ENCODE peak calls at places on chromosomes 16 and 17, in seven cellular contexts. Y is HepG2, G is HCT116, C is K562, B is HEK293T, E is H1, R is GM12878. S is an unnamed sample.

GRCh38 chr17:76356803-76357456 is 3.2 kb upstream of the PRPSAP1 start:
- DNase-seq in C (no peak), B (no peak), Y (peak), E (no peak), R (no peak), G (no peak), S (no peak)

GRCh38 chr16:78395035-78395434 is 295.6 kb downstream of the WWOX start:
- DNase-seq in B (no peak), E (no peak), Y (no peak), C (no peak), R (no peak), G (no peak), S (no peak)

GRCh38 chr17:36928450-36929125 is 8.7 kb upstream of the LHX1 start:
- DNase-seq in B (no peak), C (no peak), E (no peak), G (no peak), R (no peak), Y (no peak), S (no peak)

GRCh38 chr16:86585821-86586611 is 7.7 kb downstream of the FOXL1 start:
- DNase-seq in C (no peak), E (no peak), R (no peak), G (no peak), Y (no peak), B (no peak), S (no peak)

GRCh38 chr16:84272740-84273320 is 21.8 kb upstream of the WFDC1 start:
- DNase-seq in C (no peak), Y (no peak), E (no peak), R (no peak), G (no peak), B (no peak), S (no peak)

GRCh38 chr16:88737298-88738166 is 31.2 kb downstream of the CTU2 start:
- DNase-seq in Y (peak), R (peak), B (peak), C (peak), G (peak), E (peak), S (peak)

GRCh38 chr16:65975049-65975708 is 391.3 kb upstream of the CDH5 start:
- DNase-seq in Y (no peak), C (peak), R (no peak), G (peak), E (no peak), B (no peak), S (peak)

GRCh38 chr16:49085689-49086088 is 195.9 kb downstream of the CBLN1 start:
- DNase-seq in R (no peak), E (no peak), B (no peak), C (no peak), Y (no peak), G (no peak), S (no peak)

GRCh38 chr17:28743243-28744103 is at the start of gene TRAF4:
- DNase-seq in E (no peak), R (no peak), Y (peak), G (peak), B (peak), C (peak), S (peak)

GRCh38 chr17:80738406-80738805 is 193.8 kb downstream of the RPTOR start:
- DNase-seq in G (no peak), R (peak), E (no peak), Y (no peak), C (no peak), B (no peak), S (no peak)

GRCh38 chr16:64882385-64882784 is 239.5 kb downstream of the CDH11 start:
- DNase-seq in R (no peak), G (no peak), B (no peak), E (no peak), Y (no peak), C (no peak), S (no peak)

GRCh38 chr17:59733697-59734096 is 26.2 kb downstream of the VMP1 start:
- DNase-seq in Y (no peak), C (no peak), G (no peak), E (no peak), B (no peak), R (no peak), S (no peak)

GRCh38 chr16:57115504-57116182 is 23.3 kb downstream of the CPNE2 start:
- DNase-seq in Y (no peak), E (no peak), B (no peak), G (no peak), R (no peak), C (no peak), S (no peak)

GRCh38 chr16:30523768-30524574 is 2.4 kb downstream of the ZNF768 start:
- DNase-seq in R (no peak), C (no peak), B (no peak), E (no peak), G (no peak), Y (no peak), S (no peak)

GRCh38 chr17:12691173-12691572 is 25.5 kb downstream of the MYOCD start:
- DNase-seq in Y (no peak), R (no peak), E (no peak), B (no peak), G (no peak), C (no peak), S (no peak)

GRCh38 chr17:42101513-42102292 is 3.4 kb upstream of the ZNF385C start:
- DNase-seq in E (peak), R (no peak), Y (peak), C (peak), G (peak), B (peak), S (peak)

GRCh38 chr17:56779898-56780777 is 53.6 kb downstream of the C17orf67 start:
- DNase-seq in G (peak), B (peak), R (no peak), Y (peak), E (peak), C (peak), S (peak)

GRCh38 chr16:66515543-66516171 is 34.3 kb downstream of the TK2 start:
- DNase-seq in G (no peak), R (no peak), B (no peak), Y (no peak), C (peak), E (peak), S (peak)

GRCh38 chr17:5837055-5837491 is 233.1 kb upstream of the WSCD1 start:
- DNase-seq in C (no peak), B (no peak), G (peak), R (no peak), E (no peak), Y (peak), S (no peak)

GRCh38 chr17:82371333-82372062 is at the start of gene UTS2R:
- DNase-seq in E (no peak), C (no peak), B (no peak), R (no peak), G (no peak), Y (no peak), S (peak)

GRCh38 chr17:11624968-11625367 is 26.7 kb downstream of the DNAH9 start:
- DNase-seq in E (no peak), G (no peak), C (no peak), Y (no peak), R (no peak), B (no peak), S (no peak)

GRCh38 chr17:46832945-46833839 is 14.7 kb upstream of the WNT3 start:
- DNase-seq in G (no peak), B (no peak), Y (peak), E (no peak), C (no peak), R (no peak), S (no peak)

GRCh38 chr17:64964796-64965195 is 45.5 kb upstream of the LRRC37A3 start:
- DNase-seq in R (no peak), E (no peak), C (no peak), G (no peak), Y (no peak), B (no peak), S (no peak)

GRCh38 chr17:65561394-65562205 is at the start of gene AXIN2:
- DNase-seq in G (peak), B (peak), Y (peak), C (peak), E (peak), R (no peak), S (peak)

GRCh38 chr16:25235991-25236390 is 19.2 kb downstream of the AQP8 start:
- DNase-seq in R (no peak), G (no peak), Y (no peak), E (no peak), B (no peak), C (no peak), S (no peak)

GRCh38 chr17:21452377-21453143 is 76.4 kb downstream of the KCNJ12 start:
- DNase-seq in G (peak), E (peak), R (no peak), Y (peak), B (peak), C (peak), S (peak)

GRCh38 chr17:74740641-74741387 is 3.8 kb downstream of the RAB37 start:
- DNase-seq in R (no peak), B (no peak), G (no peak), Y (no peak), C (no peak), E (no peak), S (no peak)

GRCh38 chr17:61480414-61480807 is 28.2 kb downstream of the TBX4 start:
- DNase-seq in C (no peak), G (no peak), Y (no peak), B (no peak), E (no peak), R (no peak), S (no peak)

GRCh38 chr16:89324056-89325010 is 106.8 kb downstream of the ZNF778 start:
- DNase-seq in E (no peak), B (no peak), G (no peak), Y (no peak), R (peak), C (no peak), S (peak)

GRCh38 chr17:5785867-5786509 is 201.7 kb upstream of the NLRP1 start:
- DNase-seq in C (no peak), G (no peak), B (no peak), R (peak), Y (no peak), E (no peak), S (no peak)

GRCh38 chr17:34275881-34276280 is 5.9 kb downstream of the CCL7 start:
- DNase-seq in E (no peak), B (no peak), C (no peak), Y (no peak), R (no peak), G (no peak), S (no peak)

GRCh38 chr16:7405166-7405565 is 72.5 kb downstream of the RBFOX1 start:
- DNase-seq in C (no peak), E (no peak), G (no peak), B (peak), R (no peak), Y (peak), S (no peak)

GRCh38 chr16:17970816-17971291 is 365.7 kb downstream of the NPIPA8 start:
- DNase-seq in R (no peak), E (no peak), Y (no peak), C (no peak), G (no peak), B (no peak), S (no peak)

GRCh38 chr16:70700101-70701020 is 14.5 kb upstream of the MTSS2 start:
- DNase-seq in B (no peak), Y (no peak), G (no peak), C (no peak), E (no peak), R (no peak), S (no peak)

GRCh38 chr17:49454050-49454449 is 39.4 kb upstream of the PHB1 start:
- DNase-seq in G (peak), E (no peak), B (no peak), Y (peak), C (no peak), R (no peak), S (no peak)

GRCh38 chr17:69724236-69724635 is 309.7 kb downstream of the MAP2K6 start:
- DNase-seq in Y (no peak), G (no peak), C (no peak), B (no peak), R (no peak), E (no peak), S (no peak)
- TF ChIP-seq SP1 in Y (no peak), G (no peak), C (no peak), B (no peak), R (no peak), E (no peak), S (no peak)

GRCh38 chr16:80375973-80376372 is 164.8 kb upstream of the DYNLRB2 start:
- DNase-seq in G (no peak), E (no peak), C (no peak), R (no peak), B (no peak), Y (no peak), S (no peak)
- TF ChIP-seq SP1 in G (no peak), E (no peak), C (no peak), R (no peak), B (no peak), Y (no peak), S (no peak)

GRCh38 chr17:1367351-1367745 is 32.7 kb downstream of the YWHAE start:
- DNase-seq in C (no peak), R (no peak), G (no peak), Y (no peak), B (no peak), E (no peak), S (no peak)

GRCh38 chr17:1366234-1366633 is 33.8 kb downstream of the YWHAE start:
- DNase-seq in E (no peak), R (no peak), C (no peak), B (no peak), G (no peak), Y (no peak), S (no peak)

GRCh38 chr17:1365445-1366039 is 34.5 kb downstream of the YWHAE start:
- DNase-seq in R (peak), Y (peak), C (peak), B (peak), G (peak), E (peak), S (peak)

GRCh38 chr17:1371893-1372590 is 28.0 kb downstream of the YWHAE start:
- DNase-seq in G (no peak), C (no peak), E (no peak), B (no peak), R (no peak), Y (no peak), S (no peak)

GRCh38 chr17:1368588-1368987 is 31.4 kb downstream of the YWHAE start:
- DNase-seq in E (no peak), G (no peak), B (no peak), R (no peak), Y (no peak), C (no peak), S (no peak)
- TF ChIP-seq SP1 in E (no peak), G (no peak), B (no peak), R (no peak), Y (no peak), C (no peak), S (no peak)

GRCh38 chr17:57946798-57947358 is 8.3 kb downstream of the CUEDC1 start:
- DNase-seq in Y (peak), E (no peak), C (no peak), G (no peak), B (no peak), R (peak), S (no peak)
- TF ChIP-seq SP1 in Y (no peak), E (no peak), C (no peak), G (no peak), B (no peak), R (no peak), S (no peak)

GRCh38 chr17:2981325-2981724 is 82.1 kb downstream of the OR1D5 start:
- DNase-seq in C (no peak), Y (no peak), B (no peak), G (no peak), R (no peak), E (no peak), S (no peak)

GRCh38 chr17:2990396-2990795 is 73.0 kb downstream of the OR1D5 start:
- DNase-seq in B (no peak), C (no peak), G (no peak), Y (no peak), R (no peak), E (no peak), S (no peak)

GRCh38 chr17:2982854-2983636 is 80.4 kb downstream of the OR1D5 start:
- DNase-seq in R (no peak), C (no peak), Y (no peak), E (no peak), B (no peak), G (no peak), S (no peak)

GRCh38 chr17:2989855-2990254 is 73.6 kb downstream of the OR1D5 start:
- DNase-seq in E (no peak), R (no peak), C (no peak), G (no peak), Y (no peak), B (no peak), S (no peak)

DNA sequence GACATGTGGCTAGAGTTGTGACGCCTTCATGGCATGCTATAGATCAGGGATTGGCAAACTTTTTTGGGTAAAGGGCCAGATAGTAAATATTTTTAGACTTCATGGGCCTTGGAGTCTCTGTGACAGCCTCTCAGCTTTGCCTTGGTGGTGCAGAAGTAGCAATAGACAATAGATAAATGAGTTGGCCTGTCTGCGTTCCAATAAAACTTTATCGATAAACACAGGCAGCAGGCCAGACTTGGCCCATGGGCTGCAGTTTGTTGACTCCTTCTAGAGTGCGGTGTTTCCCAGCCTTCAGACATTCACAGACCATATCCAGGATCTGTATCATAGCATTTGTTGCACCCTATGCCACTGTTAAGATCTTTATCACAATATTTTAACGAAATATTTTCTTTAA is 76.5 kb downstream of the OR1D5 start:
- DNase-seq in R (no peak), B (no peak), C (no peak), Y (no peak), E (no peak), G (no peak), S (no peak)
- TF ChIP-seq SP1 in R (no peak), B (no peak), C (no peak), Y (no peak), E (no peak), G (no peak), S (no peak)

DNA sequence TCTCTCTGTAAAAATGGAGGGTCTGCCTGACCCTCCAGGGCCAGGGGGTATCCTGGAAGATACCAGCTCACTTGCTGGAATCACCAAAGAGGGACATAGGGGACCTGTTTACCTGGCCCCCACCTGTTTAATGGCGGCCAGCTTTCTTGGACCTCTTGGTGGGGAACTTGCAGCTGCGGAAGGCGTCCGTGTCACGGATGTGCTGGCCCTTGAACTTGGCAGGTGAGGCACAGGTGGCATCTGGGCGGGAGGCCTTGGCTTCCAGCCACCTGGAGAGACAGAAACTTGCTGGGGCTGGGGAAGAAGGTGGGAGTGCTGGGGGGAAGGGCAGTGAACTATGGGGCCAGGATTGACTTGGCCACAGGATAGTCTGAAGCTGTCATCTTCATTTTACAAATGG is 3.5 kb downstream of the CHAD start:
- DNase-seq in B (no peak), Y (no peak), R (no peak), G (no peak), C (no peak), E (no peak), S (no peak)
- TF ChIP-seq SP1 in B (no peak), Y (no peak), R (no peak), G (no peak), C (no peak), E (no peak), S (no peak)

GRCh38 chr16:11597268-11597690 is 10.6 kb upstream of the LITAF start:
- DNase-seq in G (no peak), Y (no peak), B (no peak), C (no peak), R (no peak), E (no peak), S (no peak)
- TF ChIP-seq SP1 in G (no peak), Y (no peak), B (no peak), C (no peak), R (no peak), E (no peak), S (no peak)

DNA sequence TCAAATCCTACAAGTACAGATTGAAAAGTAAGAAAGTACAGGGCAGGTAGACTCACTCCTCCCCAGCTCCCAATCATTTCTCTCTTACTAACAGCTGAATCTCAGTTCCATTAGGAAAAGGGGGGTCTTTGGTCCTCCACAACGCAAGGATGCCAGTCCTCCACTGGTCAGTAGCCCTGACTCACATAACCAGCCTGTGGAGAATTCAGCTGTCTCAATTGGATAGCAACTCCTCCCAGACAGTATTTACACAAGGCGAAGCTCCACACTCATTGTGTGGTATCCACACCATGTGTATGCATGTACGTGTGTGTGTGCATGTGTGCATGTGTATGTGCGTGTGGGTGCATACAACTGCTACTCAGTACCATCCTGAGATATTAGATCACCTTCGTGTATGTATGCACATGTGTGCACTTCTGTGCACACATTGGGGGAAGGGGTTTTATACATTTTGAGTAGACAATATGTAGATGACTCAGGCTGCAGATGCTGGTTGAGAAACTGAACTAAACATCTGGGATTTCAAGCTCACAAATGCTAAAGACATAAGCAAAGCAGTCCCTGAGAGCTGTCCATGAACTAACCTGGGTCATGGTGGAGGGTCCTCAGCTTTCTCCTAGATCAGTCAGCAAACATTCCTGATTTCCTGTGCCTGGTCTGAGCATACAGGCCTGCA is 240.1 kb downstream of the SLC39A11 start:
- DNase-seq in G (no peak), B (no peak), C (no peak), Y (no peak), R (no peak), E (no peak), S (no peak)
- TF ChIP-seq SP1 in G (no peak), B (no peak), C (no peak), Y (no peak), R (no peak), E (no peak), S (no peak)